ENCODE peak calls at places on chromosome 16, in eight cellular contexts. One of them, this sample, is unnamed.
A peak's percentile ranks its signal among the peaks of the same experiment; 100 is the strongest.

GRCh38 chr16:1832831-1833454 is 5.9 kb downstream of the FAHD1 start:
- DNase-seq in RWPE2: no peak
- DNase-seq in stomach: no peak
- DNase-seq in nephron progenitor cell: no peak
- DNase-seq in lower leg skin: no peak
- DNase-seq in activated B cell treated with CpG ODN at 0.5 μM for 24 hours: no peak
- DNase-seq in left ventricle myocardium inferior: no peak
- DNase-seq in BJ: no peak
- DNase-seq in this sample: no peak

GRCh38 chr16:49356728-49357488 is 16.7 kb upstream of the C16orf78 start:
- DNase-seq in RWPE2: peak; percentile 20
- DNase-seq in stomach: no peak
- DNase-seq in nephron progenitor cell: no peak
- DNase-seq in lower leg skin: peak; percentile 72
- DNase-seq in activated B cell treated with CpG ODN at 0.5 μM for 24 hours: no peak
- DNase-seq in left ventricle myocardium inferior: no peak
- DNase-seq in BJ: no peak
- DNase-seq in this sample: no peak

GRCh38 chr16:78100162-78100467 is 661 bp downstream of the WWOX start:
- DNase-seq in RWPE2: no peak
- DNase-seq in stomach: no peak
- DNase-seq in nephron progenitor cell: no peak
- DNase-seq in lower leg skin: no peak
- DNase-seq in activated B cell treated with CpG ODN at 0.5 μM for 24 hours: no peak
- DNase-seq in left ventricle myocardium inferior: no peak
- DNase-seq in BJ: no peak
- DNase-seq in this sample: no peak

GRCh38 chr16:54921229-54921824 is 9.3 kb upstream of the IRX5 start:
- DNase-seq in RWPE2: no peak
- DNase-seq in stomach: no peak
- DNase-seq in nephron progenitor cell: no peak
- DNase-seq in lower leg skin: no peak
- DNase-seq in activated B cell treated with CpG ODN at 0.5 μM for 24 hours: no peak
- DNase-seq in left ventricle myocardium inferior: no peak
- DNase-seq in BJ: no peak
- DNase-seq in this sample: no peak

GRCh38 chr16:477758-478157 is 49.8 kb upstream of the CAPN15 start:
- DNase-seq in RWPE2: no peak
- DNase-seq in stomach: no peak
- DNase-seq in nephron progenitor cell: no peak
- DNase-seq in lower leg skin: no peak
- DNase-seq in activated B cell treated with CpG ODN at 0.5 μM for 24 hours: no peak
- DNase-seq in left ventricle myocardium inferior: no peak
- DNase-seq in BJ: no peak
- DNase-seq in this sample: no peak

GRCh38 chr16:89289428-89290395 is 72.2 kb downstream of the ZNF778 start:
- DNase-seq in RWPE2: no peak
- DNase-seq in stomach: peak; percentile 83
- DNase-seq in nephron progenitor cell: peak; percentile 82
- DNase-seq in lower leg skin: no peak
- DNase-seq in activated B cell treated with CpG ODN at 0.5 μM for 24 hours: peak; percentile 53
- DNase-seq in left ventricle myocardium inferior: peak; percentile 68
- DNase-seq in BJ: no peak
- DNase-seq in this sample: peak; percentile 96

GRCh38 chr16:58417600-58417999 is 25.3 kb downstream of the GINS3 start:
- DNase-seq in RWPE2: no peak
- DNase-seq in stomach: no peak
- DNase-seq in nephron progenitor cell: no peak
- DNase-seq in lower leg skin: no peak
- DNase-seq in activated B cell treated with CpG ODN at 0.5 μM for 24 hours: no peak
- DNase-seq in left ventricle myocardium inferior: peak; percentile 36
- DNase-seq in BJ: no peak
- DNase-seq in this sample: no peak

GRCh38 chr16:60642956-60643355 is 1393.3 kb downstream of the CDH8 start:
- DNase-seq in RWPE2: no peak
- DNase-seq in stomach: no peak
- DNase-seq in nephron progenitor cell: no peak
- DNase-seq in lower leg skin: no peak
- DNase-seq in activated B cell treated with CpG ODN at 0.5 μM for 24 hours: no peak
- DNase-seq in left ventricle myocardium inferior: no peak
- DNase-seq in BJ: no peak
- DNase-seq in this sample: no peak

GRCh38 chr16:57531635-57532220 is 4.6 kb downstream of the CCDC102A start:
- DNase-seq in RWPE2: peak; percentile 23
- DNase-seq in stomach: no peak
- DNase-seq in nephron progenitor cell: no peak
- DNase-seq in lower leg skin: peak; percentile 77
- DNase-seq in activated B cell treated with CpG ODN at 0.5 μM for 24 hours: peak; percentile 10
- DNase-seq in left ventricle myocardium inferior: no peak
- DNase-seq in BJ: no peak
- DNase-seq in this sample: no peak

GRCh38 chr16:53282328-53282727 is 151.9 kb upstream of the RBL2 start:
- DNase-seq in RWPE2: no peak
- DNase-seq in stomach: no peak
- DNase-seq in nephron progenitor cell: no peak
- DNase-seq in lower leg skin: no peak
- DNase-seq in activated B cell treated with CpG ODN at 0.5 μM for 24 hours: no peak
- DNase-seq in left ventricle myocardium inferior: no peak
- DNase-seq in BJ: no peak
- DNase-seq in this sample: no peak

DNA sequence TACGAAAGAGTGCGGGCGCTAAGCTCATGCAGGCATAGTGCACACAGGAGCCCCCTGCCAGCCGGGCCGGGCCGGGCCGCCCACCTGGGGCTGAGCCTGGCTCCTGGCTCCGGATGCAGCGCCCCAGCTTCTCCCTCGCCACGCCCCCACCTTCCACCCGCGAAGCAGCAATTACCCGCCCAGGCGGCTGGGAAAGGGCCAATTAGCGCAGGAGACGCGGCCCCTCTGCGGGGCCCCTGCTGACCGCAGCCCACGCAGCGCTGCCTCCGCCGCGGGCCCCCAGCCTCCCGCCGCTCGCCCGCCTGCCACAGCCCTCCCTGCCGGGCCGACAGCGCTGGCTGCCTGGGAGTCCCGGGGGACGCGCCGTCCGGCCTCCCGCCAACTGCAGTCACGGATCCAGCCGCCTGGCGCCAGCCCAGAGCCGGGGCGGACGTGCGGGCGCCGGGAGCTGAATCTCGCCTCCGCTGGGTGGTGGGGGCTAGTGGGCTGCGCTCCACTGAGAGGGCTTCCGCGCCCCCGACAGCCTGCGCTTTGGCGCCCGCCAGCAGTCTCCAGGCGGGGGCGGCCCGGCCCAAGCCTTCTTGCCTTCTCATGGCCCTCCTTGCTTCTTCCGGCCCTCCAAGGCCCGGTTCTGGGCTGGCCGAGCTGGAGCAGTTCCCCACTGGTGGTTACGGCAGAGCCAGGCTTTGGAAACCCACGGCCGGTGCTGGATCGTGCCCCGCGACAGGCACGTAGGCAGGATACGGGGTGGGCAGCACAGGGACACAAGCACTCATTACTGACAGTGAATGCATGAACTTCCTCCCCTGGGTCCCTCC is 14.9 kb upstream of the CBFB start:
- DNase-seq in RWPE2: peak; percentile 64
- DNase-seq in stomach: peak; percentile 68
- DNase-seq in nephron progenitor cell: peak; percentile 87
- DNase-seq in lower leg skin: peak; percentile 93
- DNase-seq in activated B cell treated with CpG ODN at 0.5 μM for 24 hours: peak; percentile 64
- DNase-seq in left ventricle myocardium inferior: peak; percentile 87
- DNase-seq in BJ: no peak
- DNase-seq in this sample: peak; percentile 71
- TF ChIP-seq CTCF in RWPE2: no peak
- TF ChIP-seq CTCF in stomach: no peak
- TF ChIP-seq CTCF in nephron progenitor cell: no peak
- TF ChIP-seq CTCF in lower leg skin: no peak
- TF ChIP-seq CTCF in activated B cell treated with CpG ODN at 0.5 μM for 24 hours: no peak
- TF ChIP-seq CTCF in left ventricle myocardium inferior: peak; percentile 53
- TF ChIP-seq CTCF in BJ: peak; percentile 15
- TF ChIP-seq CTCF in this sample: peak; percentile 23

DNA sequence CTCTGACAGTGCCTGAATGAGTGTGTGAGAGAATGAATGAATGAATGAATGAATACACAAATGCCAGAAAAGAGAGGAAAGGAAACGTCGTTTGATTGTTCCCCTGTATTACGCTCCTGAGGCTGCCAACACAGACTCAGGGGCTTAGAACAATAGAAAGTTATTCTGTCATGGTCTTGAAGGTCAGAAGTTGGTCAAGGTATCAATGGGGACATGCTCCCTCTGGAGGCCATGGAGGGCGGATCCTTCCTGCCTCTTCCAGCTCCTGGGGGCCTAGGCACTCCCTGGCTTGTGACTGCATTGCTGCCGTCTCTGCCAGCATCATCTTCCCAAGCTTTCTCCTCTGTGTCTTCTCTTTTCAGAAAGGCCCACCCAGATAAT is 1.5 kb upstream of the SLC38A8 start:
- DNase-seq in RWPE2: no peak
- DNase-seq in stomach: no peak
- DNase-seq in nephron progenitor cell: no peak
- DNase-seq in lower leg skin: no peak
- DNase-seq in activated B cell treated with CpG ODN at 0.5 μM for 24 hours: no peak
- DNase-seq in left ventricle myocardium inferior: no peak
- DNase-seq in BJ: no peak
- DNase-seq in this sample: no peak
- TF ChIP-seq CTCF in RWPE2: peak; percentile 33
- TF ChIP-seq CTCF in stomach: no peak
- TF ChIP-seq CTCF in nephron progenitor cell: peak; percentile 32
- TF ChIP-seq CTCF in lower leg skin: no peak
- TF ChIP-seq CTCF in activated B cell treated with CpG ODN at 0.5 μM for 24 hours: no peak
- TF ChIP-seq CTCF in left ventricle myocardium inferior: peak; percentile 32
- TF ChIP-seq CTCF in BJ: peak; percentile 52
- TF ChIP-seq CTCF in this sample: no peak

GRCh38 chr16:30526823-30527634 is 663 bp upstream of the ZNF768 start:
- DNase-seq in RWPE2: peak; percentile 98
- DNase-seq in stomach: peak; percentile 99
- DNase-seq in nephron progenitor cell: peak; percentile 99
- DNase-seq in lower leg skin: peak; percentile 99
- DNase-seq in activated B cell treated with CpG ODN at 0.5 μM for 24 hours: peak; percentile 93
- DNase-seq in left ventricle myocardium inferior: peak; percentile 99
- DNase-seq in BJ: peak; percentile 74
- DNase-seq in this sample: peak; percentile 99
- TF ChIP-seq CTCF in RWPE2: peak; percentile 28
- TF ChIP-seq CTCF in stomach: peak; percentile 19
- TF ChIP-seq CTCF in nephron progenitor cell: no peak
- TF ChIP-seq CTCF in lower leg skin: no peak
- TF ChIP-seq CTCF in activated B cell treated with CpG ODN at 0.5 μM for 24 hours: no peak
- TF ChIP-seq CTCF in left ventricle myocardium inferior: peak; percentile 56
- TF ChIP-seq CTCF in BJ: peak; percentile 48
- TF ChIP-seq CTCF in this sample: peak; percentile 4

GRCh38 chr16:66751992-66752322 is 548 bp upstream of the DYNC1LI2 start:
- DNase-seq in RWPE2: no peak
- DNase-seq in stomach: no peak
- DNase-seq in nephron progenitor cell: no peak
- DNase-seq in lower leg skin: no peak
- DNase-seq in activated B cell treated with CpG ODN at 0.5 μM for 24 hours: no peak
- DNase-seq in left ventricle myocardium inferior: no peak
- DNase-seq in BJ: no peak
- DNase-seq in this sample: no peak
- TF ChIP-seq CTCF in RWPE2: peak; percentile 75
- TF ChIP-seq CTCF in stomach: no peak
- TF ChIP-seq CTCF in nephron progenitor cell: peak; percentile 3
- TF ChIP-seq CTCF in lower leg skin: no peak
- TF ChIP-seq CTCF in activated B cell treated with CpG ODN at 0.5 μM for 24 hours: no peak
- TF ChIP-seq CTCF in left ventricle myocardium inferior: no peak
- TF ChIP-seq CTCF in BJ: no peak
- TF ChIP-seq CTCF in this sample: no peak

GRCh38 chr16:88084881-88085280 is 133.6 kb downstream of the BANP start:
- DNase-seq in RWPE2: no peak
- DNase-seq in stomach: no peak
- DNase-seq in nephron progenitor cell: no peak
- DNase-seq in lower leg skin: no peak
- DNase-seq in activated B cell treated with CpG ODN at 0.5 μM for 24 hours: no peak
- DNase-seq in left ventricle myocardium inferior: no peak
- DNase-seq in BJ: no peak
- DNase-seq in this sample: no peak

GRCh38 chr16:88083582-88083981 is 132.3 kb downstream of the BANP start:
- DNase-seq in RWPE2: no peak
- DNase-seq in stomach: no peak
- DNase-seq in nephron progenitor cell: no peak
- DNase-seq in lower leg skin: no peak
- DNase-seq in activated B cell treated with CpG ODN at 0.5 μM for 24 hours: no peak
- DNase-seq in left ventricle myocardium inferior: no peak
- DNase-seq in BJ: no peak
- DNase-seq in this sample: no peak

GRCh38 chr16:88088161-88088581 is 136.9 kb downstream of the BANP start:
- DNase-seq in RWPE2: no peak
- DNase-seq in stomach: no peak
- DNase-seq in nephron progenitor cell: no peak
- DNase-seq in lower leg skin: peak; percentile 93
- DNase-seq in activated B cell treated with CpG ODN at 0.5 μM for 24 hours: no peak
- DNase-seq in left ventricle myocardium inferior: peak; percentile 48
- DNase-seq in BJ: no peak
- DNase-seq in this sample: no peak

GRCh38 chr16:88086571-88087516 is 135.6 kb downstream of the BANP start:
- DNase-seq in RWPE2: no peak
- DNase-seq in stomach: no peak
- DNase-seq in nephron progenitor cell: no peak
- DNase-seq in lower leg skin: no peak
- DNase-seq in activated B cell treated with CpG ODN at 0.5 μM for 24 hours: no peak
- DNase-seq in left ventricle myocardium inferior: no peak
- DNase-seq in BJ: no peak
- DNase-seq in this sample: peak; percentile 22

DNA sequence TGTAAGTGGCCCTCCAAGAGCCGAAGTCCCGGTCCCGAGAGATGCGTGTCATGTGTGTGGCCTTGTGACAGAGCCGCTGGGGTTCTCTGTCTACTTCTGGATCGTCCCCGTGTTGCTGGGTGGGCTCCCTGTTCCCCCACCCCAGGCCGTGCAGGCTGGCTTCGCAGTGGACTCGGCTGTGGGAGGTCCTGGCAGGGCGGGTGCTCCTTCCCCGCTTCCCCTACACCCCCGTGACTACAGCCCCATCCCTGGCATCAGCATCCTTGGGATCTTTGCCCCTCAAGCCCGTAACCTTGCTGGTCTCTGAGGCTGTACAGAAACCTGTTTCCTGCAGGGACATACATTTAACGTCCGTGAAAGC is 136.3 kb downstream of the BANP start:
- DNase-seq in RWPE2: peak; percentile 47
- DNase-seq in stomach: no peak
- DNase-seq in nephron progenitor cell: no peak
- DNase-seq in lower leg skin: no peak
- DNase-seq in activated B cell treated with CpG ODN at 0.5 μM for 24 hours: no peak
- DNase-seq in left ventricle myocardium inferior: no peak
- DNase-seq in BJ: no peak
- DNase-seq in this sample: peak; percentile 27
- TF ChIP-seq CTCF in RWPE2: no peak
- TF ChIP-seq CTCF in stomach: no peak
- TF ChIP-seq CTCF in nephron progenitor cell: no peak
- TF ChIP-seq CTCF in lower leg skin: no peak
- TF ChIP-seq CTCF in activated B cell treated with CpG ODN at 0.5 μM for 24 hours: no peak
- TF ChIP-seq CTCF in left ventricle myocardium inferior: no peak
- TF ChIP-seq CTCF in BJ: no peak
- TF ChIP-seq CTCF in this sample: no peak

DNA sequence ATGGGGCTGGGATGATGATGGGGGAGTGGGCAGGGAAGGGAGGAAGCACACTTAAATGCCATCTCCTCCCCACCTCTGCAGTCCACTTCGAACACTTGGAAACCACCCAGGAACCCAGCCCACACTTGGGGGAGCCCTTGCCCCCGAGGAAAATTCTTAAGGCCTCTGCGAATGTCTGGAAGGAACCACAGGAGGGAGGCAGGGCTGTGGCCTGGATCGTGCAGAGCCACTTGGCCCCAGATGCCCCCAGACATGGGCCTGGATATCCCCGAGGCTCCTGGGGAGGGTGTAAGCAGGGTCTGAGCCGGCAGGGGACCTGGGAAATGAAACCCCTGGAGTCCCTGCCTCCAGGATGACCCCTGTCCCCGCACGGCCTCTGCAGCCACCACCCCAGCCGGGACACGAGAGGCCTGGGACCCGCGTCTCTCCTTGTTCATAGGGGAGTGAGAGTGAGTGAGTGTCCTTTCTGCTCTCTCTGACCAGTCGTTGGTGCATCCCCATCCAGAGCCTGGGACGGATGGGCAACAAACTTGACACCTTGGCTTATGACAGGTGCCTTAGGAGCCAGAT is 11.8 kb upstream of the MTSS2 start:
- DNase-seq in RWPE2: no peak
- DNase-seq in stomach: no peak
- DNase-seq in nephron progenitor cell: no peak
- DNase-seq in lower leg skin: no peak
- DNase-seq in activated B cell treated with CpG ODN at 0.5 μM for 24 hours: no peak
- DNase-seq in left ventricle myocardium inferior: no peak
- DNase-seq in BJ: peak; percentile 59
- DNase-seq in this sample: no peak
- TF ChIP-seq CTCF in RWPE2: peak; percentile 35
- TF ChIP-seq CTCF in stomach: no peak
- TF ChIP-seq CTCF in nephron progenitor cell: no peak
- TF ChIP-seq CTCF in lower leg skin: no peak
- TF ChIP-seq CTCF in activated B cell treated with CpG ODN at 0.5 μM for 24 hours: no peak
- TF ChIP-seq CTCF in left ventricle myocardium inferior: no peak
- TF ChIP-seq CTCF in BJ: peak; percentile 36
- TF ChIP-seq CTCF in this sample: no peak